ENCODE peak calls at places on chromosomes 7 and 10, in six cellular contexts. B is stomach; V is ascending aorta; H is naive thymus-derived CD4-positive, alpha-beta T cell; S is adrenal gland; E is prostate gland. Z is an unnamed sample.

GRCh38 chr10:88095778-88096452 is 232.5 kb downstream of the PTEN start:
- DNase-seq in B (no peak), V (no peak), H (no peak), S (no peak), E (no peak), Z (no peak)

GRCh38 chr10:124917168-124917938 is 24.6 kb upstream of the ZRANB1 start:
- DNase-seq in B (peak; percentile 41), V (peak; percentile 79), H (peak; percentile 58), S (peak; percentile 60), E (peak; percentile 40), Z (peak; percentile 71)

GRCh38 chr7:84136336-84136735 is 58.3 kb downstream of the SEMA3A start:
- DNase-seq in B (no peak), V (no peak), H (no peak), S (no peak), E (no peak), Z (no peak)

GRCh38 chr10:74585231-74586087 is 240.9 kb upstream of the KAT6B start:
- DNase-seq in B (no peak), V (peak; percentile 60), H (peak; percentile 68), S (peak; percentile 29), E (peak; percentile 6), Z (no peak)

GRCh38 chr7:128030999-128031681 is at the start of gene LRRC4:
- DNase-seq in B (peak; percentile 48), V (no peak), H (no peak), S (peak; percentile 67), E (no peak), Z (peak; percentile 61)

GRCh38 chr10:33155720-33156638 is 178.5 kb downstream of the NRP1 start:
- DNase-seq in B (no peak), V (no peak), H (peak; percentile 28), S (no peak), E (no peak), Z (peak; percentile 43)

GRCh38 chr10:30379983-30380382 is 30.9 kb upstream of the MTPAP start:
- DNase-seq in B (no peak), V (peak; percentile 28), H (no peak), S (no peak), E (no peak), Z (no peak)

GRCh38 chr10:32055478-32056135 is 618 bp downstream of the KIF5B start:
- DNase-seq in B (peak; percentile 64), V (peak; percentile 80), H (peak; percentile 67), S (peak; percentile 75), E (peak; percentile 55), Z (peak; percentile 69)

GRCh38 chr10:29924436-29924835 is 134.9 kb downstream of the JCAD start:
- DNase-seq in B (no peak), V (no peak), H (no peak), S (no peak), E (no peak), Z (no peak)

GRCh38 chr7:49099587-49100326 is 175.4 kb downstream of the CDC14C start:
- DNase-seq in B (no peak), V (no peak), H (no peak), S (no peak), E (no peak), Z (no peak)

GRCh38 chr7:28708458-28708951 is 249.6 kb downstream of the TRIL start:
- DNase-seq in B (no peak), V (no peak), H (no peak), S (no peak), E (no peak), Z (no peak)

GRCh38 chr10:79321494-79321882 is 25.8 kb upstream of the PPIF start:
- DNase-seq in B (no peak), V (no peak), H (no peak), S (no peak), E (no peak), Z (no peak)

GRCh38 chr7:135320277-135320676 is 86.6 kb downstream of the STRA8 start:
- DNase-seq in B (peak; percentile 79), V (peak; percentile 70), H (no peak), S (peak; percentile 77), E (peak; percentile 31), Z (peak; percentile 49)

GRCh38 chr7:155515318-155515717 is 31.0 kb downstream of the CNPY1 start:
- DNase-seq in B (no peak), V (no peak), H (no peak), S (no peak), E (no peak), Z (no peak)

DNA sequence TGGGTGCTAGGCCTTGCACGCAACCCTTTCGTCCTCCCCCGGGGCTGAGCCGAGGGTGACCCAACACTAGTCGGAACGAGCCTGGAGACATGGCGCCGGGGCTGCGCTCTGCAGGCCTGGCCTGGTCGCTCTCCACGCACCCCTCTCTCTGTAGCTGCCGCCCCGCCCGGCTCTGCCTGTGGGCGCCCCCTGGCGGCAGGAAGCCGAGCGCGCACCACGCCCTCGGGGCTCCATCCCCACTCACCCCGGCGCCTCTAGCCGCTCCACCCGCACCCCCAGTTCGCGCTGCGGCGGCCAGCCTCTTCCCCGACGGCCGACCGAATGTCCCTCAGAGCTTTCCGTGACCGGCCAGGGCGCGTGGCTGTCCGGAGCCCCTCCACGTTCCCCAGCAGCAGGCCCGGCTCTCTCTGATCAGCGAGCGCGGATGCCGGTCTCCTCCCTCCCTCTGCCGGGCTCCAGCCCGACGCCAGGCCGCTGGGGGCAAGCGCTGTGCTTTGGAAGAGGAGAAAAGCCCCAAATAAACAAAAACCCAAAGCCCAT is 29.1 kb upstream of the KCNK18 start:
- DNase-seq in B (peak; percentile 68), V (no peak), H (peak; percentile 39), S (peak; percentile 61), E (no peak), Z (peak; percentile 60)
- H3K4me3 ChIP-seq in B (peak overlapping the region; percentile 33), V (peak overlapping the region; percentile 0), H (peak overlapping the region; percentile 39), S (no peak overlapping the region), E (peak overlapping the region; percentile 0), Z (peak overlapping the region; percentile 13)

GRCh38 chr7:150513758-150514157 is 914 bp upstream of the GIMAP7 start:
- DNase-seq in B (no peak), V (no peak), H (peak; percentile 10), S (no peak), E (no peak), Z (no peak)

GRCh38 chr7:150515752-150516151 is 1.1 kb downstream of the GIMAP7 start:
- DNase-seq in B (no peak), V (no peak), H (no peak), S (no peak), E (no peak), Z (no peak)

GRCh38 chr7:150516956-150517355 is 2.3 kb downstream of the GIMAP7 start:
- DNase-seq in B (no peak), V (no peak), H (no peak), S (no peak), E (no peak), Z (no peak)

GRCh38 chr7:150514748-150515222 is at the start of gene GIMAP7:
- DNase-seq in B (no peak), V (no peak), H (peak; percentile 78), S (no peak), E (no peak), Z (no peak)

DNA sequence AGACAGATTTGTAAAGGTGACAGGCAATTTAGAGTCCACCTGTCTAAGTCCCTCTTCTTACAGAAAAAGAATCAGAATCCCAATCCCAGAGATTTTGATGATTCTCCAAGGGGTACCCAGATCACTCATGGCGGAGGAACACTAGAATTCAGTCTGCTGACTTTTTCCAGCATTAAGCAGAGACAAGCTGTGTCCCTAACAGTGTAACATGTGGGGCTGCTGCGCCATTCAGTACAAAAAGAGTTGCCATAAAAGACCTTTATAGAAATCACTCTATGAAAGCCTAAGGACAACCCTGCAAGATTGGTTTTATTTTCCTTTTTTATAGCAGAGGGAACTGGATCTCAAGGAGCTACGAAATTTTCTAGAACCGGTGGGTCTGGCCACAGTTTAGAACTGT is 576 bp downstream of the GIMAP7 start:
- DNase-seq in B (no peak), V (no peak), H (no peak), S (no peak), E (no peak), Z (no peak)
- H3K4me1 ChIP-seq in B (no peaks in the 10 kb centered on the region), V (no peaks in the 10 kb centered on the region), H (peaks cover 40% of the 10 kb centered on the region), S (no peaks in the 10 kb centered on the region), E (no peaks in the 10 kb centered on the region), Z (no peaks in the 10 kb centered on the region)

GRCh38 chr7:130956417-130957139 is 222.6 kb upstream of the KLF14 start:
- DNase-seq in B (no peak), V (no peak), H (no peak), S (no peak), E (no peak), Z (no peak)
- H3K4me3 ChIP-seq in B (no peak overlapping the region), V (no peak overlapping the region), H (peak overlapping the region; percentile 14), S (no peak overlapping the region), E (no peak overlapping the region), Z (no peak overlapping the region)

GRCh38 chr10:63716174-63716573 is 195.0 kb downstream of the REEP3 start:
- DNase-seq in B (no peak), V (no peak), H (no peak), S (no peak), E (no peak), Z (no peak)
- H3K4me1 ChIP-seq in B (peaks cover 29% of the 10 kb centered on the region), V (peaks cover 38% of the 10 kb centered on the region), H (no peaks in the 10 kb centered on the region), S (peaks cover 32% of the 10 kb centered on the region), E (peaks cover 15% of the 10 kb centered on the region), Z (peaks cover 22% of the 10 kb centered on the region)

GRCh38 chr7:23472974-23473847 is 2.9 kb upstream of the IGF2BP3 start:
- DNase-seq in B (no peak), V (no peak), H (no peak), S (no peak), E (no peak), Z (no peak)
- H3K4me3 ChIP-seq in B (peak overlapping the region; percentile 36), V (no peak overlapping the region), H (no peak overlapping the region), S (no peak overlapping the region), E (no peak overlapping the region), Z (peak overlapping the region; percentile 72)

DNA sequence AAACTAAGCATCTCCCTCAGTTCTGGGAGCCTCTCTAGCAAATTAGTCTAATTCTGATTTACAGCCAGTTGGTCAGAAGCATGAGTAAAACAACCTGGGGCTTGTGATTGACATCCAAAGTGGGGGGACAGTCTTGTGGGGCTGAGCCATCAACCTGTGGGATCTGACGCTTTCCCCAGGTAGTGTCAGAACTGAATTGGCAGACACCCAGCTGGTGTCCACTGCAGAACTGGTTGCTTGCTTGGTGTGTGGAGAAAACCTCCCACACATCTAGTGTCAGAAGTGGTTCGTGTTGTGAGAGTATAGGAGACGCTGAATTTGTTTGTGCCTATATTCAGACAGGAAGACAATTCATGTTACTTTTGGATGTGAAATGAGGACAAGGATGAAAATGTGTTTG is 92.2 kb upstream of the PDCD4 start:
- DNase-seq in B (no peak), V (no peak), H (peak; percentile 41), S (no peak), E (no peak), Z (no peak)
- H3K4me1 ChIP-seq in B (no peaks in the 10 kb centered on the region), V (no peaks in the 10 kb centered on the region), H (peaks cover 4% of the 10 kb centered on the region), S (no peaks in the 10 kb centered on the region), E (no peaks in the 10 kb centered on the region), Z (peaks cover 15% of the 10 kb centered on the region)

DNA sequence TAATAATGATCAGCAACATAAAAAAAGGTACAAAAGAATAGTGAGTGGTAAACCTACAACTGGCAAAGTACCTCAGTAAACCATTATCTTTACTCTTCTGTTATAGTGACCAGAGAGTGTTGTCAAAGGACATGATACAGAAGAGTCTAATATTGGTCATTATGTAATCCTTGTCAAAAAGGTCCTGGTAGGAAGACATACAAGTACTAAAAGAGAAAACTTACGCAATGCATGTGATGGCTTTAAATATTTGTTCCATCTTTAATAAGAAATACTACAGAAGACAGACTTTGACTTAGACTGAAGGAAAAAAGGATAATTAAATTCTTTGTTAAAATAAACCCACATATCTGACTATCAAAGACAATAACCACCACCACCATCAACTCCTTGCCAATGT is 6.5 kb downstream of the DOCK4 start:
- DNase-seq in B (no peak), V (no peak), H (no peak), S (no peak), E (no peak), Z (no peak)
- H3K4me3 ChIP-seq in B (no peak overlapping the region), V (no peak overlapping the region), H (no peak overlapping the region), S (no peak overlapping the region), E (no peak overlapping the region), Z (no peak overlapping the region)

GRCh38 chr7:94654764-94655561 is 970 bp downstream of the SGCE start:
- DNase-seq in B (no peak), V (no peak), H (no peak), S (peak; percentile 40), E (no peak), Z (peak; percentile 39)
- H3K4me1 ChIP-seq in B (peaks cover 22% of the 10 kb centered on the region), V (peaks cover 5% of the 10 kb centered on the region), H (peaks cover 15% of the 10 kb centered on the region), S (peaks cover 10% of the 10 kb centered on the region), E (no peaks in the 10 kb centered on the region), Z (peaks cover 8% of the 10 kb centered on the region)